ENCODE peak calls at places on chromosomes 1 and 21, in four cellular contexts. D is suprapubic skin, P is transverse colon, B is heart left ventricle. J is an unnamed sample. For H3K4me1 and H3K9me3, the result is how much of the 10 kb centered on the place peaks cover.

GRCh38 chr1:85553416-85553815 is 27.1 kb upstream of the CCN1 start:
- DNase-seq in D (no peak), P (no peak), B (no peak), J (no peak)

GRCh38 chr21:46304955-46305354 is 18.7 kb downstream of the C21orf58 start:
- DNase-seq in D (no peak), P (no peak), B (no peak), J (no peak)

GRCh38 chr1:10751160-10751559 is 45.3 kb downstream of the CASZ1 start:
- DNase-seq in B (no peak), D (no peak), P (no peak), J (no peak)

GRCh38 chr1:117952386-117952785 is 22.8 kb downstream of the WDR3 start:
- DNase-seq in D (no peak), B (no peak), P (no peak), J (no peak)

GRCh38 chr21:38315155-38315554 is 58.4 kb downstream of the KCNJ15 start:
- DNase-seq in P (no peak), B (no peak), D (no peak), J (no peak)

GRCh38 chr1:200896571-200897187 is 2.0 kb downstream of the INAVA start:
- DNase-seq in P (peak), B (no peak), D (no peak), J (no peak)

GRCh38 chr1:42998381-42998780 is 39.7 kb upstream of the SLC2A1 start:
- DNase-seq in D (no peak), B (no peak), P (no peak), J (no peak)

GRCh38 chr1:90850181-90850924 is 133.3 kb upstream of the BARHL2 start:
- DNase-seq in D (peak), P (peak), B (peak), J (peak)

GRCh38 chr1:29156543-29157268 is 25.0 kb downstream of the SRSF4 start:
- DNase-seq in P (no peak), D (no peak), B (no peak), J (no peak)

GRCh38 chr1:1318131-1318652 is 6.3 kb downstream of the INTS11 start:
- DNase-seq in B (peak), D (no peak), P (peak), J (peak)

GRCh38 chr1:15740833-15741182 is 1.5 kb upstream of the TMEM82 start:
- DNase-seq in P (no peak), B (no peak), D (no peak), J (no peak)

GRCh38 chr1:214154596-214155261 is 126.2 kb upstream of the SMYD2 start:
- DNase-seq in D (no peak), B (no peak), P (no peak), J (no peak)

GRCh38 chr1:60287536-60287935 is 214.0 kb upstream of the C1orf87 start:
- DNase-seq in D (no peak), P (no peak), B (no peak), J (no peak)

GRCh38 chr1:107990606-107991005 is 25.6 kb upstream of the VAV3 start:
- DNase-seq in P (no peak), B (no peak), D (no peak), J (no peak)

GRCh38 chr1:56967355-56967754 is 1.5 kb upstream of the C8B start:
- DNase-seq in B (no peak), P (no peak), D (no peak), J (no peak)

GRCh38 chr1:207145401-207146058 is 41.5 kb downstream of the C4BPA start:
- DNase-seq in B (no peak), D (no peak), P (no peak), J (no peak)

GRCh38 chr21:38988211-38989096 is 182.7 kb downstream of the ETS2 start:
- DNase-seq in B (no peak), D (peak), P (no peak), J (no peak)

GRCh38 chr1:22952694-22953391 is 19.8 kb downstream of the LACTBL1 start:
- DNase-seq in D (peak), B (no peak), P (no peak), J (no peak)

GRCh38 chr1:20477355-20478071 is 8.5 kb downstream of the CAMK2N1 start:
- DNase-seq in D (no peak), B (no peak), P (no peak), J (no peak)

GRCh38 chr1:89608627-89609338 is 24.1 kb upstream of the LRRC8C start:
- DNase-seq in D (no peak), P (peak), B (no peak), J (no peak)

DNA sequence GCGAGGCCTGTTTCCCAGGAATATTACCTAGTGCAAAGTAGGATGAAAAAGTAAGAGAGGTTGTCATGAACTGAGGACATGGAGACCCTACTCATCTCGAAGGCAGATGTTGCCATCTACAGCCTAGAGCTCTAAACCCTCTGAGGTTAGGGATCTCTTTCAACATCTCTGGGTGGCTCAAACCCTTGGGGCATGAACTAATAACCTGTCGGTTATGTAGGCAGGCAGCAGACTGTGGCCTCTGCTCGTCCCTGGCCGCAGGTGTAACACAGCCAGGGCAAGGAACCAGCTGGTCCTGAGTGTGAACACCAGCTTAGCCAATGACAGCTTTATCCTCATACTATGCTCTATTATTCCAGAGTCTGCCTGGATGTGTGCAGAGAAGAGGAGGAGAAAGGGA is 13.2 kb downstream of the CAPZB start:
- DNase-seq in D (no peak), B (no peak), P (no peak), J (no peak)
- H3K4me1 ChIP-seq in D (half or more), B (under half), P (half or more), J (under half)

GRCh38 chr21:35048706-35049617 is at the start of gene RUNX1:
- DNase-seq in B (peak), D (no peak), P (peak), J (peak)
- TF ChIP-seq POLR2A in B (no peak), D (no peak), P (peak), J (peak)

DNA sequence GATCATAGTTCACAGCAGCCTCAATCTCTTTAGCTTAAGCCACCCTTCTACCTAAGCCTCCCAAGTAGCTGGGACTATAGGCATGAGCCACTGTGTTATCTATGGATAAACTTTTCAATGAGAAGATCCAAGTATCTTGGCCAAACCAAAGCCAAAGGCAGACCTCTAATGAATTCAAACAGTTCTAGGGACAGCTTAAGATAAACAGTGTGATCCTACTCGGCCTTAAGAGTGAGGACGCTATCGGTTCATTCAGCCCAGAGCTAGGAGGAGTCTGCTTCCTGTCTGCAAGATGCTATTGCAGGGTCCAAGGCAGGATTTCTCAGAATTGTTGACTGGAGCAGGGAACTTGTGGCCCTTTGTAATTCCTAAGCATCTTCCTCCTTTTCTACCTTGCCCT is 368.7 kb downstream of the ST6GALNAC3 start:
- DNase-seq in B (no peak), P (no peak), D (no peak), J (no peak)
- H3K9me3 ChIP-seq in B (under half), P (under half), D (under half), J (under half)

DNA sequence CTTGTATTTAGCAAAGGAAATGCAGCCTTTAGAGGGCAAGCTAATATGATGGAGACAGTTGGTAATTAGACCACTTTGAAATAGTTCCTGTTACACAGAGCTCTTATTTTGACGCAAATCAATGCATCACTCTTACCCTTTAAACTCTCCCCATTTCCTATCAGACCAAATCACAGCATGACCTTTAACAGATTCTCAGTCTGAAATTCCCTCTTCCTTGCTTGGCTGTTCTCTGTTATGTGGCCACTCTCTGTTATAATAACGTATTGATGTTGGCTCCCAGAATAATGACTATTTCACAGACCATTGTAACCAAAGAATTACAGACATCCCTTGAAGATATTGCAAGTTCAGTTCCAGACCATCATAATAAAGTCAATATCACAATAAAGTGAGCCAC is 66.9 kb upstream of the NGF start:
- DNase-seq in D (no peak), B (no peak), P (no peak), J (no peak)
- H3K4me1 ChIP-seq in D (under half), B (under half), P (under half), J (under half)

GRCh38 chr1:116417678-116418077 is 44.6 kb downstream of the ATP1A1 start:
- DNase-seq in P (no peak), D (no peak), B (no peak), J (no peak)

GRCh38 chr1:116416854-116417513 is 43.9 kb downstream of the ATP1A1 start:
- DNase-seq in B (no peak), D (no peak), P (no peak), J (no peak)

GRCh38 chr1:116415200-116415698 is 42.2 kb downstream of the ATP1A1 start:
- DNase-seq in D (no peak), P (no peak), B (no peak), J (no peak)

GRCh38 chr1:116414364-116414763 is 41.3 kb downstream of the ATP1A1 start:
- DNase-seq in B (no peak), D (no peak), P (no peak), J (no peak)

DNA sequence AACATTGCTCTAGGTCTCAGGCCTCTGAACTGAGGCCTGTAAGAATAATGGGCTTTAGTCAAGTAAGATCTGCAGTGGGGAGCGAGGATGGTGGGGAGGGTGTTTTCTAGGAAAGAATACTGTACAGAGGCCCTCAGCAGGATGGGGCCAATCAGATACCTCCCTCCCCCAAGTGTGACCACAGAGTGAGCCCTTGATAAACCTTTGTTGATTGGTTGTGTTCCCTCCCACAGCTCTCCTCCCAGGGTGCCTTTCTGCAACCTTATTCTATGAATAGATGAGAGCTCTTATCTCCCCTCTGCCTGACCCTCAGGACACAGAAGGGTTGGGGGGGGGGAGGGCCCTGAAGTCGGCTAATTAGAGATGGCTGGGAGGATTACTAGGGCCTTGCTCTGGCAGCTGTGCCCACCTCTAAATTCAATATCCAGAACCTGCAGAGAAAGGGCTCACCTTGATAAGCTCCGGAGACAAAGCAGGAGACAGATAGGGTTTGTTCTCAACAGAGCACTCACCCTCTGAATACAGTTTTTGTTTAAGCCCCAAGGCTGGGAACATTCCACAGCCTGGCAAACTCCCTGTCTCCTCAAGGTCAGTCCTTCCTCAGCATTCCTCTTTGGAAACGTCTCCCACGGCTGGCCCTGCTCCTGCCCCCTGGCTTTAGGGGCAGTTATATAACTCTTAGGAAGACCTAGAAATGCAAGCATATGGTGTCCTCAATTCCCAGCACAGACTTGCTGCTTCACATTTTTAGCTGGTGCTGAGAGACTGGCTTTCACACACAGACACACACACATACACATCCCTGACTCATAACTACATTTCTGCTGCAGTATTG is 42.9 kb downstream of the ATP1A1 start:
- DNase-seq in D (no peak), B (peak), P (no peak), J (no peak)
- TF ChIP-seq POLR2A in D (no peak), B (no peak), P (no peak), J (no peak)

GRCh38 chr1:227576152-227576551 is 12.8 kb downstream of the ZNF678 start:
- DNase-seq in D (no peak), B (no peak), P (no peak), J (no peak)
- H3K9me3 ChIP-seq in D (under half), B (under half), P (under half), J (under half)

GRCh38 chr1:153771841-153772593 is 3.2 kb upstream of the SLC27A3 start:
- DNase-seq in P (no peak), D (no peak), B (no peak), J (no peak)
- H3K4me1 ChIP-seq in P (under half), D (half or more), B (under half), J (under half)

DNA sequence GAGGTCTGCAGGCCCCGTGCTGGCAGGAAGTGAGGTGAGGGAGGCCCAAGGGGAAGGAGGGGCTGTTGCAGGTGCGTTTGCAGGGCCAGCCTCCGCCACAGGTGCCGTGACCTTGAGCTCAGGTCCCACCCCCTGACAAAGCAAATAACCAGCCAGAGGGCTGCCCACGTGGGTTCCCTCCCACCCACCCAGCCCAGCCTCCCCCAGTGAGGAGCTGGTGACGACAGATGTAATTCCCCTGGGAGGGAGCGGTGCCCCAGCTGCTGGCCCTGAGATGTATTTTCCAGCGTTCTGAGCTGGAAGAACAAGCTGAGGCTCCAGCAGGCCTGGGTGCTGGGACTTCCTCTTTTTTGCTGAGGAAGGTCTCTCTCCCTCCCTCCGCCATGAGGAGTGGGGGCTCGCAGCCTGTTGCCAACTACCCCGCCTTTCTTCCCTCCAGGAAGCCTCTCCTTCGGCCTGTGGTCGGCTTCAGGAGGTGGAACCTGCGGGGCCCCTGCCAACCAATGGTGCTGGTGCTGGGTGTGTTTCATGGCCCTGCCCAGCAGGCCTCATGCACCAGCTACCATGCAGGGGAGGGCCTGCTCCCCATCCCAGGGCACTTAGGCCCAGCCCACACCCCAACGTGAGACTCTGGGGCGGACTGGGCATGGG is 153.2 kb downstream of the PRDM16 start:
- DNase-seq in P (peak), B (no peak), D (no peak), J (peak)
- TF ChIP-seq POLR2A in P (peak), B (no peak), D (no peak), J (no peak)

GRCh38 chr1:240254778-240255291 is 163.2 kb downstream of the FMN2 start:
- DNase-seq in D (no peak), B (no peak), P (no peak), J (no peak)
- H3K9me3 ChIP-seq in D (under half), B (under half), P (under half), J (under half)

GRCh38 chr1:176206006-176206960 is 803 bp downstream of the COP1 start:
- DNase-seq in P (peak), B (peak), D (no peak), J (peak)

GRCh38 chr1:176208034-176208433 is 948 bp upstream of the COP1 start:
- DNase-seq in P (no peak), B (no peak), D (no peak), J (no peak)

GRCh38 chr1:176203735-176204134 is 3.4 kb downstream of the COP1 start:
- DNase-seq in D (no peak), B (no peak), P (no peak), J (no peak)

GRCh38 chr1:176206961-176207902 is at the start of gene COP1:
- DNase-seq in B (peak), D (peak), P (peak), J (peak)

GRCh38 chr1:176205322-176205914 is 1.7 kb downstream of the COP1 start:
- DNase-seq in P (no peak), B (no peak), D (no peak), J (no peak)
- H3K4me1 ChIP-seq in P (under half), B (under half), D (under half), J (under half)

J was measured in Peyer's patch.